ENCODE peak calls at places on chromosomes 1 and 21, in four cellular contexts. E is A549, C is GM12878, R is SK-N-SH. D is an unnamed sample.

GRCh38 chr1:162093095-162093494 is 23.6 kb downstream of the NOS1AP start:
- DNase-seq in E (no peak), C (no peak), R (no peak), D (no peak)

GRCh38 chr1:17676387-17677060 is 78.6 kb upstream of the ACTL8 start:
- DNase-seq in E (no peak), C (no peak), R (no peak), D (no peak)

GRCh38 chr1:99180343-99180808 is 83.9 kb upstream of the PLPPR4 start:
- DNase-seq in E (peak), C (peak), R (peak), D (peak)

GRCh38 chr1:63408331-63408730 is 40.9 kb downstream of the ALG6 start:
- DNase-seq in E (no peak), C (no peak), R (no peak), D (no peak)

GRCh38 chr1:30681782-30682181 is 41.6 kb downstream of the MATN1 start:
- DNase-seq in E (no peak), C (no peak), R (no peak), D (no peak)

GRCh38 chr1:102174259-102174863 is 177.6 kb upstream of the OLFM3 start:
- DNase-seq in E (no peak), C (no peak), R (no peak), D (peak)

GRCh38 chr1:84286071-84286470 is 15.4 kb upstream of the SAMD13 start:
- DNase-seq in E (no peak), C (no peak), R (no peak), D (no peak)

GRCh38 chr1:236103646-236104218 is 38.6 kb upstream of the GPR137B start:
- DNase-seq in E (peak), C (no peak), R (peak), D (peak)

GRCh38 chr1:236140705-236141446 is 1.5 kb upstream of the GPR137B start:
- DNase-seq in E (peak), C (no peak), R (no peak), D (no peak)

GRCh38 chr1:11320153-11320936 is 47.3 kb downstream of the UBIAD1 start:
- DNase-seq in E (peak), C (no peak), R (peak), D (peak)

DNA sequence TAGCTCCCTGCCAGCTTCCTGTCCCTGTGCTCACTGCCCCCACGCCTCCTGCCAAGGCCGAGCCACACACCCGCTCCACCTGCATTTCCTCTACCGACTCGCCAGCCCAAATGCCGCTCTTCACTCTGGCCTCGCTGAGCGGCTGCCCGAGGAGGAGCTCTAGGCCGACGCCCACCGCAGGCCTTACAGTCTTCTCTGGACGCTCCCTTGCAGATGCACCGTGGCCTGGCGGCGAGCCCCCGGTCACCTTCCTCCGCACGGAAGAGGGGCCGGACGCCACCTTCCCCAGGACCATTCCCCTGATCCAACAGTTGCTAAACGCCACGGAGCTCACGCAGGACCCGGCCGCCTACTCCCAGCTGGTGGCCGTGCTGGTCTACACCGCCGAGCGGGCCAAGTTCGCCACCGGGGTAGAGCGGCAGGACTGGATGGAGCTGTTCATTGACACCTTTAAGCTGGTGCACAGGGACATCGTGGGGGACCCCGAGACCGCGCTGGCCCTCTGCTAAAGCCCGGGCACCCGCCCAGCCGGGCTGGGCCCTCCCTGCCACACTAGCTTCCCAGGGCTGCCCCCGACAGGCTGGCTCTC is 26.3 kb downstream of the FTCD start:
- DNase-seq in E (no peak), C (no peak), R (no peak), D (no peak)
- TF ChIP-seq PBX3 in E (no peak), C (no peak), R (no peak), D (no peak)

DNA sequence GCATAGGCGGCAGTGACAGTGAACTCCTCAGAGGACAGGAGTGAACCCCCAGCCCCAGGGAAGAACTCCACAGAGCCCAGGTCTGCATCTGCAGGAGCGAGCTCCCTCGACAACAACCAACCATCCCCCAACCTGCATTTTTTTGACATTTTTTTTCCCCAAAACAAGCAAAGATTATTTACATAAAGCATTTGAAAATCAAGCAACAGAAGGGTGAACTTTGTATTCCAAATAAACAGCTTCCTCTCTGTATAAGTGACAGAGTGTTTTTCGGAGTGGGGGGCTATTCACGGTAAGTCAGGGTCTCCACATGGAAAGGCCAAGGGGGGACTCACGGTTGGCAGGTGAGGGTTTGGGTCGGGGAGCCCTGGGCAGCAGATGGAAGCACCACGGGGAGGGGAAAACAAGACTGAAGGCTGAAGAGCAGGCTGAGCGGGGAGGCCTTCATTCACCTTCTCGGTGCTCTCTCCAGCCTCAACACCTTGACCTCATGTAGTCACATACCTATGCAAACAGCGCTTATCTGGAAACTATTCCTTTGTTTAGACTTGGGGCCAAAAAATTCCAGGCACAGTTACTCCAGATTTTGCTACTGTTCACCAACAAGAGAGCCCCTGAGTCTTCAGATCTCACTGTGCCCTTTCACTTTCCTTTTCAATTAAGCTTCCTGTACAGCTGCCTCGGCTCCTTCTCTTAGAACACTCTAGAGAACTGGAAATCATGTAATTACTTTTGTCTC is 27.6 kb downstream of the C2CD2 start:
- DNase-seq in E (no peak), C (peak), R (no peak), D (peak)
- TF ChIP-seq PBX3 in E (no peak), C (no peak), R (no peak), D (no peak)

GRCh38 chr1:40824591-40825429 is 37.4 kb downstream of the CITED4 start:
- DNase-seq in E (no peak), C (no peak), R (no peak), D (peak)
- TF ChIP-seq PBX3 in E (no peak), C (no peak), R (no peak), D (no peak)

GRCh38 chr1:231921951-231922350 is 295.4 kb downstream of the DISC1 start:
- DNase-seq in E (no peak), C (no peak), R (no peak), D (no peak)
- TF ChIP-seq PBX3 in E (no peak), C (no peak), R (no peak), D (no peak)

GRCh38 chr1:227729881-227730629 is 5.0 kb downstream of the JMJD4 start:
- DNase-seq in E (peak), C (no peak), R (peak), D (peak)
- TF ChIP-seq PBX3 in E (no peak), C (no peak), R (no peak), D (no peak)

DNA sequence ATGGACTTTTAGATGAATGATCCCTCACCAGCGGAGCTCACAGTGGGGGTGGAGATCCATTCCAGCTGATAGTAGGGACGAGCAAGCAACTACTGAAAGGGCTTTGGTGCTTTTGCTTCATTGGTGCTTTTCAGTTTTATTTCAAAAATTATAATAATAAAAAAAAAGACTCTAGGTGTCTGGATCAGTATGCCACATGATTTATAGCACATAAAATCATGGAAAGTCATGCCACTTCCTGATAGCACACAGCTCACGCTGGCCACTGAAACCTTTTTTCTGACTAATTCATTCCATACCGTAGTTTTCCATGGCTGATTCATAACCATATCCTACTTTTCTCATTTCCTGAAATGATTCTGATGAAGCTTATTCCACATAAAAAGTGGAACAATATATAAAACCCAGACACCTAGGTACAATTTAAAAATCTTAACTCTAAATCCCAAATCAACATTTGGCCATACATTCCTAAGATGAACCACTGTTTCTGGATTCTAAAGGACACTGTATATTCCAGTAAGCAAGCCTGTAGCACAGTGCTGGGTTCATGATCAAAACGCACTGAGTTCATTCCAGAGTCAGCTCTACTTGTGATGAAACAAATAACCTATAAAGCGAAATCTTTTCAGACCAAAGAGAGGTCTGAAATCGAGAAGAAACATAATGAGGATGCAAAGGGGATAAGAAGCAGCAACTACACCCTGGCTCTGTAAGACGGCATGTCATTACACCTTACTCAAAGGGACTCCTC is 41.4 kb upstream of the KCNE1 start:
- DNase-seq in E (no peak), C (no peak), R (no peak), D (no peak)
- TF ChIP-seq PBX3 in E (no peak), C (no peak), R (peak), D (no peak)

GRCh38 chr1:147786536-147786935 is 26.1 kb upstream of the GJA5 start:
- DNase-seq in E (no peak), C (no peak), R (no peak), D (no peak)

GRCh38 chr1:147785794-147786506 is 25.5 kb upstream of the GJA5 start:
- DNase-seq in E (no peak), C (no peak), R (no peak), D (no peak)

GRCh38 chr1:147781056-147781471 is 20.7 kb upstream of the GJA5 start:
- DNase-seq in E (no peak), C (no peak), R (no peak), D (no peak)
- TF ChIP-seq PBX3 in E (no peak), C (no peak), R (no peak), D (no peak)

DNA sequence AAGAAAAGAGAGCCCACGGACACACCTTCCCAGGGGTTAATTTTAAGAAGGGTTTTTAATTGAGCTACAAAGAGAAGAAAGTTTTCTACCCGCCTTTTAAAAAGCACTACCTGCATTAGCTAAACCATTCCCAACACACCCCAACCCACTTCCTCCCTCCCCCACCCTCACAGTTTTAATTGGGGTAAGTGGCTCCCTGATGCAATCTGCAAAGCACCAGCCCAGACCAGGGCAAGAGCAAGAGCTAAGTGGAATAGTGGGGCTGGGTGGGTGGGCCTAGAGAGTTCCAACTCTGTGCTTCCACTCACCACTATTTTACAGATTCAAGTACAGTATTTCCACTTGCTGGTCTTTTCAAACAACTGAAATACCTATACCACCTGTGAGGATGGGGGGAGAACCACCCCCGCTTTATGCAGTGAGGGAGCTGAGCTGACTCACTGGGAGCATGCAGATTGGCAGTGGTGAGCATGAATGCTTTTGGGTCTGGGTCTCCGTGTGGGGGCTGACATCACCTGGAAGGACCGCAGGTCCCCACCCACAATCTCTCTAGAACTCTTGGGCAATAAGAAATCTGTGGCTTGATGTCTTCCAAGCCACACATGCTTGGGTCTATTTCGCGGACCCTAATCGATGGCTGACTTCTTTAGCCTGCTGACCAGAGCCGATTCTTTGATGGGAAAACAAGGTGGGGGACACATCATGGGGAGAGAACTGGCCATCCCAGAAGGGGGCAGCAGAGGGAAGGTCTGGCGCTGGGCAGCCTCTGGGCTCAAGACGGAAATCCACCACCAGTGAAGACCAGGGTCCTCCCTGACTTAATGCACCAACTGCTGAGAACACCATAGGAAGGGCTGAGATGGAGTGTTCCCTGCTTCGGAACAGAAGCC is 95.5 kb downstream of the SSBP3 start:
- DNase-seq in E (peak), C (no peak), R (peak), D (peak)
- TF ChIP-seq PBX3 in E (no peak), C (no peak), R (no peak), D (no peak)

GRCh38 chr1:91831132-91831930 is 54.6 kb downstream of the TGFBR3 start:
- DNase-seq in E (no peak), C (no peak), R (no peak), D (no peak)
- TF ChIP-seq PBX3 in E (no peak), C (no peak), R (no peak), D (no peak)

GRCh38 chr1:109799445-109799844 is 35.7 kb upstream of the EPS8L3 start:
- DNase-seq in E (no peak), C (no peak), R (peak), D (no peak)

GRCh38 chr1:109793486-109794318 is 30.0 kb upstream of the EPS8L3 start:
- DNase-seq in E (no peak), C (no peak), R (peak), D (no peak)

GRCh38 chr1:109800291-109800690 is 36.6 kb upstream of the EPS8L3 start:
- DNase-seq in E (no peak), C (no peak), R (no peak), D (no peak)

GRCh38 chr1:109794319-109795132 is 30.8 kb upstream of the EPS8L3 start:
- DNase-seq in E (no peak), C (no peak), R (no peak), D (peak)

GRCh38 chr1:109796484-109797305 is 33.0 kb upstream of the EPS8L3 start:
- DNase-seq in E (no peak), C (no peak), R (no peak), D (no peak)
- TF ChIP-seq PBX3 in E (no peak), C (no peak), R (no peak), D (no peak)